ENCODE peak calls at places on chromosomes 2 and 18, in four cellular contexts. One of them, this sample, is unnamed.
A peak's percentile ranks its signal among the peaks of the same experiment; 100 is the strongest.

GRCh38 chr2:76625101-76625500 is 897.1 kb downstream of the LRRTM4 start:
- DNase-seq in AG08396: no peak
- DNase-seq in type B pancreatic cell: no peak
- DNase-seq in NCI-H69: no peak
- DNase-seq in this sample: no peak

GRCh38 chr2:64958556-64958955 is 30.6 kb upstream of the SLC1A4 start:
- DNase-seq in AG08396: no peak
- DNase-seq in type B pancreatic cell: no peak
- DNase-seq in NCI-H69: no peak
- DNase-seq in this sample: no peak

GRCh38 chr2:102056079-102056581 is 64.4 kb downstream of the IL1R2 start:
- DNase-seq in AG08396: no peak
- DNase-seq in type B pancreatic cell: no peak
- DNase-seq in NCI-H69: no peak
- DNase-seq in this sample: no peak

GRCh38 chr2:32678825-32679224 is 51.0 kb downstream of the TTC27 start:
- DNase-seq in AG08396: peak; percentile 9
- DNase-seq in type B pancreatic cell: no peak
- DNase-seq in NCI-H69: no peak
- DNase-seq in this sample: no peak

GRCh38 chr18:77157312-77157711 is 24.7 kb upstream of the MBP start:
- DNase-seq in AG08396: no peak
- DNase-seq in type B pancreatic cell: no peak
- DNase-seq in NCI-H69: no peak
- DNase-seq in this sample: no peak

GRCh38 chr2:128317186-128317897 is 1.3 kb downstream of the HS6ST1 start:
- DNase-seq in AG08396: no peak
- DNase-seq in type B pancreatic cell: peak; percentile 72
- DNase-seq in NCI-H69: peak; percentile 67
- DNase-seq in this sample: no peak

GRCh38 chr18:10006261-10006903 is 92.6 kb downstream of the VAPA start:
- DNase-seq in AG08396: peak; percentile 36
- DNase-seq in type B pancreatic cell: peak; percentile 18
- DNase-seq in NCI-H69: peak; percentile 98
- DNase-seq in this sample: no peak

GRCh38 chr2:10536569-10537133 is 88.5 kb upstream of the ODC1 start:
- DNase-seq in AG08396: no peak
- DNase-seq in type B pancreatic cell: no peak
- DNase-seq in NCI-H69: peak; percentile 18
- DNase-seq in this sample: no peak

GRCh38 chr2:171939754-171940093 is 17.5 kb downstream of the HAT1 start:
- DNase-seq in AG08396: no peak
- DNase-seq in type B pancreatic cell: no peak
- DNase-seq in NCI-H69: no peak
- DNase-seq in this sample: no peak

GRCh38 chr2:233048569-233049193 is 11.5 kb upstream of the INPP5D start:
- DNase-seq in AG08396: no peak
- DNase-seq in type B pancreatic cell: no peak
- DNase-seq in NCI-H69: no peak
- DNase-seq in this sample: no peak

GRCh38 chr2:179440642-179441251 is 176.1 kb upstream of the SESTD1 start:
- DNase-seq in AG08396: no peak
- DNase-seq in type B pancreatic cell: no peak
- DNase-seq in NCI-H69: peak; percentile 29
- DNase-seq in this sample: no peak

GRCh38 chr2:190809139-190809764 is 71.4 kb upstream of the GLS start:
- DNase-seq in AG08396: no peak
- DNase-seq in type B pancreatic cell: no peak
- DNase-seq in NCI-H69: no peak
- DNase-seq in this sample: no peak

GRCh38 chr2:68379184-68379708 is 14.2 kb downstream of the PLEK start:
- DNase-seq in AG08396: no peak
- DNase-seq in type B pancreatic cell: no peak
- DNase-seq in NCI-H69: no peak
- DNase-seq in this sample: no peak

GRCh38 chr18:58046087-58046793 is 2.2 kb downstream of the NEDD4L start:
- DNase-seq in AG08396: no peak
- DNase-seq in type B pancreatic cell: no peak
- DNase-seq in NCI-H69: peak; percentile 94
- DNase-seq in this sample: no peak

GRCh38 chr2:68594674-68595492 is 48.5 kb upstream of the PROKR1 start:
- DNase-seq in AG08396: peak; percentile 61
- DNase-seq in type B pancreatic cell: no peak
- DNase-seq in NCI-H69: peak; percentile 7
- DNase-seq in this sample: no peak

GRCh38 chr18:39732918-39733317 is 2167.3 kb upstream of the CELF4 start:
- DNase-seq in AG08396: no peak
- DNase-seq in type B pancreatic cell: no peak
- DNase-seq in NCI-H69: peak; percentile 41
- DNase-seq in this sample: no peak

GRCh38 chr18:48816554-48816953 is 134.2 kb downstream of the SMAD7 start:
- DNase-seq in AG08396: no peak
- DNase-seq in type B pancreatic cell: peak; percentile 39
- DNase-seq in NCI-H69: no peak
- DNase-seq in this sample: no peak

GRCh38 chr2:221521261-221521845 is 50.8 kb downstream of the EPHA4 start:
- DNase-seq in AG08396: no peak
- DNase-seq in type B pancreatic cell: no peak
- DNase-seq in NCI-H69: no peak
- DNase-seq in this sample: no peak

GRCh38 chr2:20397811-20398447 is 47.3 kb upstream of the PUM2 start:
- DNase-seq in AG08396: no peak
- DNase-seq in type B pancreatic cell: peak; percentile 29
- DNase-seq in NCI-H69: no peak
- DNase-seq in this sample: no peak